ENCODE peak calls at places on chromosome 13, in five cellular contexts. One of them, this sample, is unnamed.

GRCh38 chr13:98033277-98034247 is 80.1 kb downstream of the IPO5 start:
- DNase-seq in effector memory CD4-positive, alpha-beta T cell: no peak
- DNase-seq in tibial nerve: peak; percentile 20
- DNase-seq in CD8-positive, alpha-beta memory T cell: no peak
- DNase-seq in stomach: no peak
- DNase-seq in this sample: no peak

GRCh38 chr13:40047322-40047771 is 391.9 kb downstream of the COG6 start:
- DNase-seq in stomach: no peak
- DNase-seq in tibial nerve: no peak
- DNase-seq in effector memory CD4-positive, alpha-beta T cell: no peak
- DNase-seq in CD8-positive, alpha-beta memory T cell: no peak
- DNase-seq in this sample: no peak

GRCh38 chr13:44649118-44649455 is 73.0 kb upstream of the TSC22D1 start:
- DNase-seq in tibial nerve: no peak
- DNase-seq in stomach: no peak
- DNase-seq in CD8-positive, alpha-beta memory T cell: no peak
- DNase-seq in effector memory CD4-positive, alpha-beta T cell: no peak
- DNase-seq in this sample: no peak

GRCh38 chr13:60679131-60679530 is 282.1 kb downstream of the TDRD3 start:
- DNase-seq in effector memory CD4-positive, alpha-beta T cell: no peak
- DNase-seq in stomach: no peak
- DNase-seq in tibial nerve: no peak
- DNase-seq in CD8-positive, alpha-beta memory T cell: no peak
- DNase-seq in this sample: no peak

GRCh38 chr13:96052655-96053002 is 572 bp downstream of the UGGT2 start:
- DNase-seq in CD8-positive, alpha-beta memory T cell: no peak
- DNase-seq in stomach: no peak
- DNase-seq in effector memory CD4-positive, alpha-beta T cell: no peak
- DNase-seq in tibial nerve: no peak
- DNase-seq in this sample: no peak

GRCh38 chr13:44932171-44932849 is 57.0 kb downstream of the NUFIP1 start:
- DNase-seq in effector memory CD4-positive, alpha-beta T cell: no peak
- DNase-seq in stomach: no peak
- DNase-seq in tibial nerve: no peak
- DNase-seq in CD8-positive, alpha-beta memory T cell: no peak
- DNase-seq in this sample: no peak

GRCh38 chr13:110600980-110601379 is 14.4 kb upstream of the NAXD start:
- DNase-seq in effector memory CD4-positive, alpha-beta T cell: no peak
- DNase-seq in tibial nerve: no peak
- DNase-seq in stomach: no peak
- DNase-seq in CD8-positive, alpha-beta memory T cell: no peak
- DNase-seq in this sample: no peak

GRCh38 chr13:108621421-108621820 is 8.0 kb upstream of the MYO16 start:
- DNase-seq in CD8-positive, alpha-beta memory T cell: no peak
- DNase-seq in effector memory CD4-positive, alpha-beta T cell: no peak
- DNase-seq in tibial nerve: no peak
- DNase-seq in stomach: no peak
- DNase-seq in this sample: no peak

GRCh38 chr13:113647351-113648217 is 10.4 kb downstream of the ATP4B start:
- DNase-seq in CD8-positive, alpha-beta memory T cell: no peak
- DNase-seq in effector memory CD4-positive, alpha-beta T cell: no peak
- DNase-seq in stomach: peak; percentile 96
- DNase-seq in tibial nerve: peak; percentile 77
- DNase-seq in this sample: peak; percentile 99

GRCh38 chr13:102913924-102914628 is 68.2 kb downstream of the ERCC5 start:
- DNase-seq in effector memory CD4-positive, alpha-beta T cell: no peak
- DNase-seq in tibial nerve: no peak
- DNase-seq in CD8-positive, alpha-beta memory T cell: no peak
- DNase-seq in stomach: peak; percentile 53
- DNase-seq in this sample: no peak

GRCh38 chr13:90414691-90415596 is 932.5 kb upstream of the MIR17HG start:
- DNase-seq in CD8-positive, alpha-beta memory T cell: no peak
- DNase-seq in stomach: no peak
- DNase-seq in effector memory CD4-positive, alpha-beta T cell: no peak
- DNase-seq in tibial nerve: no peak
- DNase-seq in this sample: no peak

GRCh38 chr13:49371943-49372636 is 71.8 kb downstream of the CAB39L start:
- DNase-seq in CD8-positive, alpha-beta memory T cell: no peak
- DNase-seq in stomach: no peak
- DNase-seq in tibial nerve: no peak
- DNase-seq in effector memory CD4-positive, alpha-beta T cell: no peak
- DNase-seq in this sample: no peak

GRCh38 chr13:31982540-31982939 is 49.0 kb upstream of the FRY start:
- DNase-seq in CD8-positive, alpha-beta memory T cell: no peak
- DNase-seq in stomach: peak; percentile 87
- DNase-seq in tibial nerve: peak; percentile 72
- DNase-seq in effector memory CD4-positive, alpha-beta T cell: no peak
- DNase-seq in this sample: peak; percentile 65

GRCh38 chr13:76330216-76330615 is 556.0 kb downstream of the KCTD12 start:
- DNase-seq in stomach: no peak
- DNase-seq in effector memory CD4-positive, alpha-beta T cell: no peak
- DNase-seq in CD8-positive, alpha-beta memory T cell: no peak
- DNase-seq in tibial nerve: no peak
- DNase-seq in this sample: no peak

GRCh38 chr13:70088926-70089325 is 18.7 kb upstream of the ATXN8OS start:
- DNase-seq in effector memory CD4-positive, alpha-beta T cell: no peak
- DNase-seq in stomach: no peak
- DNase-seq in tibial nerve: no peak
- DNase-seq in CD8-positive, alpha-beta memory T cell: no peak
- DNase-seq in this sample: no peak

GRCh38 chr13:97274782-97275252 is 52.7 kb downstream of the MBNL2 start:
- DNase-seq in tibial nerve: no peak
- DNase-seq in CD8-positive, alpha-beta memory T cell: no peak
- DNase-seq in stomach: no peak
- DNase-seq in effector memory CD4-positive, alpha-beta T cell: no peak
- DNase-seq in this sample: no peak

GRCh38 chr13:106565127-106565775 is 2.7 kb downstream of the ARGLU1 start:
- DNase-seq in effector memory CD4-positive, alpha-beta T cell: no peak
- DNase-seq in stomach: no peak
- DNase-seq in tibial nerve: no peak
- DNase-seq in CD8-positive, alpha-beta memory T cell: no peak
- DNase-seq in this sample: no peak
- H3K4me3 ChIP-seq in effector memory CD4-positive, alpha-beta T cell: peak overlapping the region; percentile 91
- H3K4me3 ChIP-seq in stomach: no peak overlapping the region
- H3K4me3 ChIP-seq in tibial nerve: peak overlapping the region; percentile 4
- H3K4me3 ChIP-seq in CD8-positive, alpha-beta memory T cell: peak overlapping the region; percentile 75
- H3K4me3 ChIP-seq in this sample: no peak overlapping the region

DNA sequence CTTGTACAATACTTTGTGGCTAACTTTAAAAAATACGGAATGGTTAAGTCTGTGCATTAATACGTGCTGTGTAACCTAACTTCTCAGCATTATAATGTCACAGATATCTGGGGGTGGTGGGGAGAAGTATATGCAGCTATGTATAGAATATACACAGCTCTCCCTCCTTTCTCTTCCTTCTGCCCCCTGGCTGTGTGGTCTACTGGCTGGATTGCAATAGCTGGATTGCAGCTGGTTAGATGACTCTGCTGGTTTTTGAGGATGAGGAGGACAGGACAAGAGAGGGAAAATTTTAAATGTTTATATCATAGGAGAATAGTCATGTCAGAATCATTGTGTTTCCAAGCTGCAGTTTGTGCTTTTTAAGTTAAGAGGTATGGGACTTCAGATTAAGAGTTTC is 9.7 kb downstream of the RNASEH2B start:
- DNase-seq in tibial nerve: no peak
- DNase-seq in CD8-positive, alpha-beta memory T cell: no peak
- DNase-seq in effector memory CD4-positive, alpha-beta T cell: no peak
- DNase-seq in stomach: no peak
- DNase-seq in this sample: no peak
- H3K9me3 ChIP-seq in tibial nerve: peaks cover 9% of the 10 kb centered on the region
- H3K9me3 ChIP-seq in CD8-positive, alpha-beta memory T cell: peaks cover 21% of the 10 kb centered on the region
- H3K9me3 ChIP-seq in effector memory CD4-positive, alpha-beta T cell: peaks cover 8% of the 10 kb centered on the region
- H3K9me3 ChIP-seq in stomach: peaks cover 14% of the 10 kb centered on the region
- H3K9me3 ChIP-seq in this sample: no peaks in the 10 kb centered on the region

GRCh38 chr13:34816543-34816942 is 125.5 kb upstream of the NBEA start:
- DNase-seq in effector memory CD4-positive, alpha-beta T cell: no peak
- DNase-seq in stomach: no peak
- DNase-seq in CD8-positive, alpha-beta memory T cell: no peak
- DNase-seq in tibial nerve: no peak
- DNase-seq in this sample: no peak
- H3K27ac ChIP-seq in effector memory CD4-positive, alpha-beta T cell: no peak overlapping the region
- H3K27ac ChIP-seq in stomach: no peak overlapping the region
- H3K27ac ChIP-seq in CD8-positive, alpha-beta memory T cell: no peak overlapping the region
- H3K27ac ChIP-seq in tibial nerve: peak overlapping the region; percentile 31
- H3K27ac ChIP-seq in this sample: peak overlapping the region; percentile 16

GRCh38 chr13:26051231-26052135 is at the start of gene SHISA2:
- DNase-seq in CD8-positive, alpha-beta memory T cell: no peak
- DNase-seq in tibial nerve: no peak
- DNase-seq in stomach: peak; percentile 45
- DNase-seq in effector memory CD4-positive, alpha-beta T cell: no peak
- DNase-seq in this sample: peak; percentile 74
- H3K4me3 ChIP-seq in CD8-positive, alpha-beta memory T cell: no peak within 1 kb of the TSS
- H3K4me3 ChIP-seq in tibial nerve: peak within 1 kb of the TSS; percentile 29
- H3K4me3 ChIP-seq in stomach: peak within 1 kb of the TSS; percentile 54
- H3K4me3 ChIP-seq in effector memory CD4-positive, alpha-beta T cell: peak within 1 kb of the TSS; percentile 51
- H3K4me3 ChIP-seq in this sample: peak within 1 kb of the TSS; percentile 31

This sample was measured in pancreas.